ENCODE peak calls at places on chromosome 18, in five cellular contexts. One of them, this sample, is unnamed.

GRCh38 chr18:30982285-30982992 is 60.1 kb downstream of the DSC3 start:
- DNase-seq in neuronal stem cell: no peak
- DNase-seq in right cardiac atrium: no peak
- DNase-seq in activated naive CD4-positive, alpha-beta T cell treated with Interleukin-2 at 50 U/mL for 16 hours: no peak
- DNase-seq in germinal center: no peak
- DNase-seq in this sample: no peak

GRCh38 chr18:54734059-54734458 is 94.2 kb upstream of the RAB27B start:
- DNase-seq in neuronal stem cell: no peak
- DNase-seq in right cardiac atrium: no peak
- DNase-seq in activated naive CD4-positive, alpha-beta T cell treated with Interleukin-2 at 50 U/mL for 16 hours: no peak
- DNase-seq in germinal center: no peak
- DNase-seq in this sample: no peak

GRCh38 chr18:76573325-76574025 is 78.4 kb upstream of the ZNF516 start:
- DNase-seq in neuronal stem cell: no peak
- DNase-seq in right cardiac atrium: no peak
- DNase-seq in activated naive CD4-positive, alpha-beta T cell treated with Interleukin-2 at 50 U/mL for 16 hours: no peak
- DNase-seq in germinal center: no peak
- DNase-seq in this sample: no peak

GRCh38 chr18:22470141-22470510 is 52.4 kb upstream of the CTAGE1 start:
- DNase-seq in neuronal stem cell: no peak
- DNase-seq in right cardiac atrium: no peak
- DNase-seq in activated naive CD4-positive, alpha-beta T cell treated with Interleukin-2 at 50 U/mL for 16 hours: no peak
- DNase-seq in germinal center: no peak
- DNase-seq in this sample: no peak

GRCh38 chr18:47054369-47054768 is 18.9 kb upstream of the ELOA2 start:
- DNase-seq in neuronal stem cell: no peak
- DNase-seq in right cardiac atrium: no peak
- DNase-seq in activated naive CD4-positive, alpha-beta T cell treated with Interleukin-2 at 50 U/mL for 16 hours: no peak
- DNase-seq in germinal center: no peak
- DNase-seq in this sample: no peak

GRCh38 chr18:11986061-11986460 is 4.8 kb downstream of the IMPA2 start:
- DNase-seq in neuronal stem cell: no peak
- DNase-seq in right cardiac atrium: no peak
- DNase-seq in activated naive CD4-positive, alpha-beta T cell treated with Interleukin-2 at 50 U/mL for 16 hours: no peak
- DNase-seq in germinal center: no peak
- DNase-seq in this sample: no peak

GRCh38 chr18:59001166-59001565 is 136.5 kb downstream of the ZNF532 start:
- DNase-seq in neuronal stem cell: no peak
- DNase-seq in right cardiac atrium: no peak
- DNase-seq in activated naive CD4-positive, alpha-beta T cell treated with Interleukin-2 at 50 U/mL for 16 hours: no peak
- DNase-seq in germinal center: no peak
- DNase-seq in this sample: no peak

GRCh38 chr18:50277935-50278334 is 3.4 kb downstream of the MBD1 start:
- DNase-seq in neuronal stem cell: no peak
- DNase-seq in right cardiac atrium: no peak
- DNase-seq in activated naive CD4-positive, alpha-beta T cell treated with Interleukin-2 at 50 U/mL for 16 hours: no peak
- DNase-seq in germinal center: no peak
- DNase-seq in this sample: no peak

GRCh38 chr18:55189972-55190371 is 230.7 kb upstream of the CCDC68 start:
- DNase-seq in neuronal stem cell: peak
- DNase-seq in right cardiac atrium: no peak
- DNase-seq in activated naive CD4-positive, alpha-beta T cell treated with Interleukin-2 at 50 U/mL for 16 hours: no peak
- DNase-seq in germinal center: no peak
- DNase-seq in this sample: no peak

GRCh38 chr18:52829876-52830390 is 489.9 kb downstream of the DCC start:
- DNase-seq in neuronal stem cell: no peak
- DNase-seq in right cardiac atrium: no peak
- DNase-seq in activated naive CD4-positive, alpha-beta T cell treated with Interleukin-2 at 50 U/mL for 16 hours: no peak
- DNase-seq in germinal center: no peak
- DNase-seq in this sample: no peak

GRCh38 chr18:79393626-79394401 is 1.9 kb upstream of the NFATC1 start:
- DNase-seq in neuronal stem cell: no peak
- DNase-seq in right cardiac atrium: peak
- DNase-seq in activated naive CD4-positive, alpha-beta T cell treated with Interleukin-2 at 50 U/mL for 16 hours: peak
- DNase-seq in germinal center: peak
- DNase-seq in this sample: peak

GRCh38 chr18:46167971-46168370 is 63.8 kb downstream of the HAUS1 start:
- DNase-seq in neuronal stem cell: no peak
- DNase-seq in right cardiac atrium: no peak
- DNase-seq in activated naive CD4-positive, alpha-beta T cell treated with Interleukin-2 at 50 U/mL for 16 hours: no peak
- DNase-seq in germinal center: peak
- DNase-seq in this sample: no peak

GRCh38 chr18:49934457-49934856 is 121.1 kb upstream of the ACAA2 start:
- DNase-seq in neuronal stem cell: no peak
- DNase-seq in right cardiac atrium: no peak
- DNase-seq in activated naive CD4-positive, alpha-beta T cell treated with Interleukin-2 at 50 U/mL for 16 hours: no peak
- DNase-seq in germinal center: no peak
- DNase-seq in this sample: no peak

GRCh38 chr18:21004721-21005120 is 106.9 kb downstream of the ROCK1 start:
- DNase-seq in neuronal stem cell: no peak
- DNase-seq in right cardiac atrium: no peak
- DNase-seq in activated naive CD4-positive, alpha-beta T cell treated with Interleukin-2 at 50 U/mL for 16 hours: no peak
- DNase-seq in germinal center: no peak
- DNase-seq in this sample: no peak

GRCh38 chr18:55382277-55382805 is 205.7 kb downstream of the TCF4 start:
- DNase-seq in neuronal stem cell: no peak
- DNase-seq in right cardiac atrium: no peak
- DNase-seq in activated naive CD4-positive, alpha-beta T cell treated with Interleukin-2 at 50 U/mL for 16 hours: no peak
- DNase-seq in germinal center: no peak
- DNase-seq in this sample: no peak

GRCh38 chr18:58135806-58136331 is 91.8 kb downstream of the NEDD4L start:
- DNase-seq in neuronal stem cell: peak
- DNase-seq in right cardiac atrium: peak
- DNase-seq in activated naive CD4-positive, alpha-beta T cell treated with Interleukin-2 at 50 U/mL for 16 hours: peak
- DNase-seq in germinal center: peak
- DNase-seq in this sample: peak

This sample was measured in thyroid gland.